ENCODE peak calls at places on chromosomes 16 and 17, in five cellular contexts. T is SK-MEL-5, J is GM19239, V is GM13977, W is anterior cingulate cortex. O is an unnamed sample.

GRCh38 chr16:85066346-85066885 is 38.8 kb downstream of the KIAA0513 start:
- DNase-seq in T (no peak), W (no peak), V (no peak), J (no peak), O (no peak)

GRCh38 chr16:47578573-47578972 is 117.4 kb downstream of the PHKB start:
- DNase-seq in V (no peak), J (no peak), W (no peak), T (no peak), O (no peak)

GRCh38 chr16:35574454-35575431 is 2115.3 kb downstream of the TP53TG3F start:
- DNase-seq in V (no peak), J (no peak), T (no peak), W (no peak), O (no peak)

GRCh38 chr16:31868701-31869167 is 4.9 kb upstream of the ZNF267 start:
- DNase-seq in V (peak; percentile 55), W (peak; percentile 66), J (no peak), T (peak; percentile 81), O (peak; percentile 78)

GRCh38 chr17:77392376-77393273 is 251.9 kb downstream of the SEC14L1 start:
- DNase-seq in T (no peak), V (no peak), J (no peak), W (peak; percentile 28), O (peak; percentile 66)

GRCh38 chr16:87436225-87437172 is 44.4 kb downstream of the MAP1LC3B start:
- DNase-seq in J (no peak), W (no peak), T (no peak), V (no peak), O (no peak)

GRCh38 chr17:78300962-78301820 is 58.7 kb downstream of the SOCS3 start:
- DNase-seq in W (no peak), V (no peak), J (no peak), T (no peak), O (no peak)

GRCh38 chr16:14405611-14406537 is 224.2 kb downstream of the PARN start:
- DNase-seq in W (no peak), T (peak; percentile 12), V (peak; percentile 67), J (peak; percentile 32), O (peak; percentile 37)

GRCh38 chr17:77155125-77155524 is 14.4 kb downstream of the SEC14L1 start:
- DNase-seq in J (no peak), T (no peak), W (no peak), V (no peak), O (no peak)

GRCh38 chr16:87647431-87648185 is 45.3 kb downstream of the JPH3 start:
- DNase-seq in V (no peak), T (no peak), J (no peak), W (no peak), O (no peak)

GRCh38 chr17:17504341-17505140 is 8.3 kb upstream of the RASD1 start:
- DNase-seq in T (no peak), W (no peak), V (no peak), J (no peak), O (no peak)

GRCh38 chr17:76735006-76735405 is 2.1 kb downstream of the SRSF2 start:
- DNase-seq in J (no peak), W (no peak), T (peak; percentile 64), V (peak; percentile 51), O (no peak)

GRCh38 chr16:24748242-24748641 is 18.8 kb downstream of the TNRC6A start:
- DNase-seq in W (peak; percentile 22), V (no peak), J (no peak), T (peak; percentile 38), O (peak; percentile 67)

GRCh38 chr16:2172688-2173335 is 17.2 kb downstream of the TRAF7 start:
- DNase-seq in V (no peak), T (no peak), W (no peak), J (no peak), O (no peak)

GRCh38 chr17:17682293-17682736 is 1.1 kb downstream of the RAI1 start:
- DNase-seq in T (no peak), J (peak; percentile 65), W (no peak), V (peak; percentile 84), O (no peak)

GRCh38 chr17:75191584-75191983 is 8.8 kb upstream of the SUMO2 start:
- DNase-seq in J (no peak), V (no peak), T (peak; percentile 48), W (no peak), O (no peak)

GRCh38 chr17:42845918-42846593 is 1.7 kb downstream of the AOC2 start:
- DNase-seq in J (no peak), V (peak; percentile 37), T (no peak), W (no peak), O (no peak)

GRCh38 chr17:14616508-14616907 is 315.6 kb downstream of the HS3ST3B1 start:
- DNase-seq in T (no peak), V (no peak), W (no peak), J (no peak), O (no peak)

GRCh38 chr17:28370035-28370743 is at the start of gene VTN:
- DNase-seq in W (no peak), T (peak; percentile 50), J (no peak), V (no peak), O (peak; percentile 9)

GRCh38 chr17:67642488-67642887 is 75.2 kb upstream of the NOL11 start:
- DNase-seq in J (no peak), T (no peak), W (no peak), V (no peak), O (no peak)

GRCh38 chr17:33285413-33285812 is 7.7 kb downstream of the ASIC2 start:
- DNase-seq in W (no peak), J (no peak), T (no peak), V (no peak), O (no peak)

GRCh38 chr17:17067277-17067676 is 25.0 kb downstream of the MPRIP start:
- DNase-seq in T (no peak), V (no peak), W (no peak), J (no peak), O (no peak)

GRCh38 chr17:41351177-41351576 is 549 bp upstream of the KRT33A start:
- DNase-seq in W (no peak), T (no peak), V (no peak), J (no peak), O (no peak)

GRCh38 chr17:2083613-2084128 is 28.8 kb downstream of the HIC1 start:
- DNase-seq in W (no peak), V (peak; percentile 68), J (no peak), T (no peak), O (no peak)